ENCODE peak calls at places on chromosomes 11 and 22, in five cellular contexts. B, E, T, F and J are unnamed samples.

GRCh38 chr11:1573077-1573846 is 1.2 kb upstream of the DUSP8 start:
- DNase-seq in B (peak; percentile 42), E (no peak), T (no peak), F (no peak), J (peak; percentile 26)

GRCh38 chr11:12756101-12756500 is 81.9 kb downstream of the TEAD1 start:
- DNase-seq in B (no peak), E (no peak), T (no peak), F (no peak), J (no peak)

GRCh38 chr11:87007938-87008337 is 29.8 kb upstream of the TMEM135 start:
- DNase-seq in B (no peak), E (no peak), T (no peak), F (no peak), J (no peak)

GRCh38 chr11:70005107-70005818 is 72.9 kb upstream of the ANO1 start:
- DNase-seq in B (no peak), E (peak; percentile 25), T (no peak), F (no peak), J (no peak)

GRCh38 chr11:61161190-61162091 is at the start of gene VPS37C:
- DNase-seq in B (peak; percentile 95), E (no peak), T (peak; percentile 38), F (peak; percentile 81), J (peak; percentile 95)

GRCh38 chr11:45100338-45100737 is 46.1 kb upstream of the PRDM11 start:
- DNase-seq in B (peak; percentile 14), E (no peak), T (no peak), F (no peak), J (no peak)

GRCh38 chr22:30337461-30337778 is 10.7 kb upstream of the TBC1D10A start:
- DNase-seq in B (no peak), E (no peak), T (no peak), F (no peak), J (no peak)

GRCh38 chr11:65789230-65790103 is 2.6 kb downstream of the OVOL1 start:
- DNase-seq in B (no peak), E (no peak), T (no peak), F (no peak), J (no peak)

GRCh38 chr11:9600166-9600565 is 26.7 kb downstream of the WEE1 start:
- DNase-seq in B (no peak), E (no peak), T (no peak), F (no peak), J (no peak)

GRCh38 chr11:71453021-71453910 is at the start of gene NADSYN1:
- DNase-seq in B (peak; percentile 96), E (peak; percentile 56), T (peak; percentile 65), F (peak; percentile 87), J (peak; percentile 97)

GRCh38 chr11:87259731-87260130 is 222.0 kb downstream of the TMEM135 start:
- DNase-seq in B (no peak), E (no peak), T (no peak), F (no peak), J (peak; percentile 3)

GRCh38 chr22:35219012-35219411 is 38.3 kb upstream of the HMGXB4 start:
- DNase-seq in B (no peak), E (no peak), T (no peak), F (no peak), J (no peak)

GRCh38 chr11:43736502-43737193 is 56.1 kb downstream of the HSD17B12 start:
- DNase-seq in B (no peak), E (no peak), T (peak; percentile 85), F (no peak), J (no peak)

GRCh38 chr11:90764691-90765090 is 541.8 kb upstream of the CHORDC1 start:
- DNase-seq in B (no peak), E (no peak), T (no peak), F (no peak), J (no peak)

GRCh38 chr11:57219021-57219627 is 17.9 kb downstream of the APLNR start:
- DNase-seq in B (no peak), E (no peak), T (no peak), F (no peak), J (no peak)